ENCODE peak calls at places on chromosomes 12 and 14, in five cellular contexts. N, G, D, W and R are unnamed samples.

GRCh38 chr12:113462117-113462774 is 9.4 kb downstream of the LHX5 start:
- DNase-seq in N (peak), G (peak), D (peak), W (peak), R (peak)

GRCh38 chr14:55398679-55399078 is 13.0 kb downstream of the ATG14 start:
- DNase-seq in N (peak), G (no peak), D (no peak), W (peak), R (peak)

GRCh38 chr14:105126126-105126969 is 42.2 kb downstream of the JAG2 start:
- DNase-seq in N (no peak), G (no peak), D (no peak), W (no peak), R (no peak)

GRCh38 chr12:16323010-16323409 is 24.4 kb upstream of the MGST1 start:
- DNase-seq in N (no peak), G (no peak), D (no peak), W (no peak), R (no peak)

GRCh38 chr14:55780156-55780946 is 200.3 kb downstream of the KTN1 start:
- DNase-seq in N (peak), G (peak), D (no peak), W (peak), R (peak)

GRCh38 chr14:75449703-75450102 is 21.9 kb downstream of the JDP2 start:
- DNase-seq in N (no peak), G (no peak), D (no peak), W (no peak), R (no peak)

GRCh38 chr12:62586850-62587249 is 120.2 kb downstream of the MON2 start:
- DNase-seq in N (no peak), G (no peak), D (no peak), W (no peak), R (no peak)

GRCh38 chr12:116361404-116362223 is 84.1 kb upstream of the MED13L start:
- DNase-seq in N (no peak), G (no peak), D (no peak), W (no peak), R (no peak)

DNA sequence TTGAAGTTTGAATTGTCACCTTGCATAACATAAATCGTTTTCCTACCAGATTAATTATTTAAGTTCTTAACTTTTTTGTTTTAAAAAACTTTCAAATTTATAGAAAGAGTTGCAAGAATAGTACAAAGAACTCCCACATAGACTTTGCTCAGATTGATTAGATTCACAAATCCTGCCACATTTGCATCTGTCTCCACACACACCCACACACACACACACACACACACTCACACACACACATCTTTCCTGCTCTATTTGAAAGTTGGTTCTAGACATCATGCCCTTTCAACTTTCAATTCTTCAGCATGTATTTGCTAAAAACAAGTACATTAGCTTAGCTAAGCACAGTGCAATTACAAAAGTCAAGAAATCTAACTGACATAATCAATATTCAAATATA is 184.0 kb downstream of the ITPR2 start:
- DNase-seq in N (no peak), G (no peak), D (no peak), W (no peak), R (no peak)
- H3K27ac ChIP-seq in N (no peak), G (no peak), D (no peak), W (no peak), R (no peak)

DNA sequence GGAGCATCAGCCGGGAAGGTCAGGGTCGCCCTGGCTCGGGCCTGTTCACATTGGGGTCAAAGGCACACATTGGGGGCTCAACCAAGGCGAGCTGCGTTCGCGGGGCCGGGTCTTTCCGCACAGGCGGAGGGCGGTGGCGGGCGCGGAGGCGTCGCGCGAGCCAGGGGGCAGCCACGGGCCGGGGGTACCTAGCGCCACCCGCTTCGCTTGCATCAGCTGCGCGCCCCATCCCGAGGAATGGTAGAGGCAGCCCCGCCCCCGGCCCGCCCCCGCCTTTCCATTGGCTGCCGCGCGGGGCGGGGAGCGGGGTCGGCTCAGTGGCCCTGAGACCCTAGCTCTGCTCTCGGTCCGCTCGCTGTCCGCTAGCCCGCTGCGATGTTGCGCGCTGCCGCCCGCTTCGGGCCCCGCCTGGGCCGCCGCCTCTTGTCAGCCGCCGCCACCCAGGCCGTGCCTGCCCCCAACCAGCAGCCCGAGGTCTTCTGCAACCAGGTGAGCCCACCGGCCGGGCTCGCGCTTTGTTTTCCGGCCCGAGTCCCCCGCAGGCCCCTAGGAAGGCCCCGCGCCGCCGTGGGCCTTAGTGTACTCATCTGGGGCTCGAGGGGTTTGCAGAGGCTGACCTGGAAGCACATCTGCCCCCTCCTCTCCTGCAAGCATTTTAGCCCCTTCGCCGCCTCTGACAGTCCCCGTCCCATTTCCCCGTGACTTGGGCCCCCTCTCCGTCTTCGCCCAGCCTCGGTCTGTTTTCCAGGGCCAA is at the start of gene ALDH2:
- DNase-seq in N (peak), G (peak), D (peak), W (peak), R (peak)
- TF ChIP-seq POLR2A in N (peak), G (no peak), D (no peak), W (peak), R (peak)

DNA sequence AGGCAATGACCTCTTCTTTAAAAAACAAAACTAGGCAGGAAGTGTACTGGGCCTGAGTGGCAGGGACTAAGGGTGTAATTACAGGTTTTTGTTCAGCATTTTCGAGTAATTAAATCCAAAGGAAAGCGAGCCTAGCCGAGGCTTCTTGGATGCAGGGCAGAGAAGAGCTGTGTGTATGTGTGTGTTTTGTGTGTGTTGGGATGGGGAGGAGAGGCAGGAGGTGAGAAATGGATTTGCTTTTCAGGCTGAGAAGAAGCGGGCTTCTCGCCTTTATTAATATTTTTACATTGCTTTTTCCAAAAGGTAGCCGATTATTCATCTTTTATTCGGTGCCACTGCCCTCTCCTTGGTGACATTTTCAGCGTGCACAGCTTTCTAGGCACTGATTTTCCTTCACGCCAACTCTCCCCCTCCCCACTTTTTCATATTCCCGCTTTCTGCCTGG is 8.9 kb upstream of the IRF2BPL start:
- DNase-seq in N (no peak), G (no peak), D (no peak), W (no peak), R (no peak)
- H3K27ac ChIP-seq in N (peak), G (peak), D (peak), W (peak), R (peak)

GRCh38 chr12:123436017-123436964 is at the start of gene RILPL2:
- DNase-seq in N (peak), G (peak), D (peak), W (peak), R (peak)
- TF ChIP-seq POLR2A in N (peak), G (no peak), D (peak), W (peak), R (peak)

DNA sequence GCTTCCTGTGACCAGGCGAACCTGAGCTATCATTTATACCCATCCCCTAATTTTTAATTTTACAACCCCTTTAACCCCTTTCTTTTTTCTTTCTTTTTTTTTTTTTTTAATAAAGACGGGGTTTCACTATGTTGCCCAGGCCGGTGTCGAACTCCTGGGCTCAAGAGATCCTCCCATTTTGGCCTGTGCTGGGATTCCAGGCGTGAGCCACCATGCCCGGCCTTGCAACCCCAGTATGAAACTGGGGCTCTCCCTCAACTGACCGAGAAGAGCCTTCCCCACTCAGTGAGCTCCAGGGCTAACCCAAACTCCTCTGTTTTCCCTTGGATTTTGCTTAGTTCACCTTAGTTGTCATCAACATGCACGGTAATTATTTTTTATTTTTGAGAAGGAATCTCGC is 992 bp downstream of the CPSF2 start:
- DNase-seq in N (no peak), G (no peak), D (no peak), W (no peak), R (no peak)
- H3K27ac ChIP-seq in N (peak), G (peak), D (peak), W (peak), R (no peak)

DNA sequence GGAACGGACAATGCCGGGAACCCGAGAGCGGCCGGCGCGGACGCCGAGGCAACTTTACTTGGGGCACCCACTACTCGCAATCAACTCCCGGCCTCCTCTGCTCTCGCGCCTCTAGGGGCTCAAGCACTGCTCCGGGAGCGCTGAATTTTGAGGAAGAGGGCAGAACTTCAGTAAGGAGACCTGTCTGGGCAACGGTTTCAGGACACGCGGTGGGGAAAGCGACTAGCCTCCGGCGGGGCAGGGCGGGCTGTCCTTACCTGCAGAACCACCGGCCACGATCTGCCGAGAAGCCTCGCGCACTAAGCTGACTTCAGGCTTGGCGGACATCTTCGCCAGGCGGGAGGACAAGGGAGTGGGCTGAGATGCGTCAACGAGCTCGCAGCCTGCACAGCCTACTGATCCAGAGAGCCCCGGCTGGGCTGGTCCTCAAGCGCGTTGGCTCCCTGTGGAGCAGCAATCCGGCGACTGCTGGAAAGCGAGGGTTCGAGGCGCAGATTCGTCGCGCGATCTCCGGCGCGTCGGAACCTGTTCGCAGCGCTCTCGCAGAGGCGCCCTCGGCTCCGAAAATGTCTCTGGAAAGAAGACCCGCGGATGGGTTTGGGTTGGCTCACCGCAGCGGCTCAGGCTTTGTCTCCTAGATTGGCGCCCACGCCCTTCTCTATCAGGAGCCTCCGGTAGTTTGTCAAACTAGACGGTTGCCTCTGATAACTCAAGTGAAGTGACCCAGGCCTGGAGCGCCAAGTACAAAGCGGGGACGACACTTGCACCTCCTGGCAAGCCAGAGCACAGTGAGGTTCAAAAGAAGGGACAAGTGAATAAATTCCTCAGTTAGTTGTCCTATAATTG is at the start of gene SLC25A21:
- DNase-seq in N (peak), G (peak), D (peak), W (peak), R (peak)
- TF ChIP-seq POLR2A in N (peak), G (no peak), D (no peak), W (peak), R (peak)